ENCODE peak calls at places on chromosomes 13 and 19, in five cellular contexts. One of them, this sample, is unnamed.

GRCh38 chr13:94160875-94161274 is 318.6 kb downstream of the DCT start:
- DNase-seq in IMR-90: no peak
- DNase-seq in lower leg skin: no peak
- DNase-seq in Peyer's patch: no peak
- DNase-seq in ovary: no peak
- DNase-seq in this sample: no peak

GRCh38 chr13:58999851-59000250 is 1163.9 kb downstream of the DIAPH3 start:
- DNase-seq in IMR-90: no peak
- DNase-seq in Peyer's patch: no peak
- DNase-seq in ovary: no peak
- DNase-seq in lower leg skin: no peak
- DNase-seq in this sample: no peak

GRCh38 chr19:35330475-35330874 is 1.5 kb downstream of the CD22 start:
- DNase-seq in lower leg skin: no peak
- DNase-seq in Peyer's patch: peak
- DNase-seq in ovary: no peak
- DNase-seq in IMR-90: no peak
- DNase-seq in this sample: no peak

GRCh38 chr13:104382941-104383340 is 1316.7 kb upstream of the SLC10A2 start:
- DNase-seq in IMR-90: peak
- DNase-seq in lower leg skin: no peak
- DNase-seq in Peyer's patch: no peak
- DNase-seq in ovary: no peak
- DNase-seq in this sample: no peak

GRCh38 chr19:13530720-13531119 is 24.4 kb upstream of the CACNA1A start:
- DNase-seq in lower leg skin: no peak
- DNase-seq in IMR-90: no peak
- DNase-seq in ovary: no peak
- DNase-seq in Peyer's patch: no peak
- DNase-seq in this sample: no peak

GRCh38 chr13:41458187-41458938 is 1.0 kb downstream of the RGCC start:
- DNase-seq in IMR-90: peak
- DNase-seq in lower leg skin: no peak
- DNase-seq in ovary: no peak
- DNase-seq in Peyer's patch: peak
- DNase-seq in this sample: peak

GRCh38 chr13:94726425-94726824 is 14.1 kb upstream of the SOX21 start:
- DNase-seq in lower leg skin: no peak
- DNase-seq in Peyer's patch: no peak
- DNase-seq in ovary: no peak
- DNase-seq in IMR-90: no peak
- DNase-seq in this sample: no peak

GRCh38 chr19:43432866-43433673 is 18.4 kb downstream of the TEX101 start:
- DNase-seq in IMR-90: peak
- DNase-seq in ovary: no peak
- DNase-seq in Peyer's patch: peak
- DNase-seq in lower leg skin: peak
- DNase-seq in this sample: peak

GRCh38 chr13:80050252-80050651 is 290.7 kb downstream of the SPRY2 start:
- DNase-seq in ovary: no peak
- DNase-seq in lower leg skin: no peak
- DNase-seq in Peyer's patch: no peak
- DNase-seq in IMR-90: peak
- DNase-seq in this sample: no peak

GRCh38 chr19:2047076-2047448 is 4.0 kb downstream of the MKNK2 start:
- DNase-seq in lower leg skin: no peak
- DNase-seq in ovary: no peak
- DNase-seq in Peyer's patch: no peak
- DNase-seq in IMR-90: no peak
- DNase-seq in this sample: no peak

GRCh38 chr19:1663854-1664253 is 11.4 kb upstream of the TCF3 start:
- DNase-seq in Peyer's patch: no peak
- DNase-seq in ovary: no peak
- DNase-seq in IMR-90: no peak
- DNase-seq in lower leg skin: no peak
- DNase-seq in this sample: no peak

GRCh38 chr19:48539503-48540096 is 12.4 kb upstream of the SULT2B1 start:
- DNase-seq in Peyer's patch: peak
- DNase-seq in ovary: no peak
- DNase-seq in IMR-90: peak
- DNase-seq in lower leg skin: no peak
- DNase-seq in this sample: no peak

GRCh38 chr13:37884674-37885073 is 15.1 kb upstream of the TRPC4 start:
- DNase-seq in IMR-90: no peak
- DNase-seq in Peyer's patch: no peak
- DNase-seq in ovary: no peak
- DNase-seq in lower leg skin: no peak
- DNase-seq in this sample: no peak

GRCh38 chr13:27016871-27017270 is 154.7 kb downstream of the USP12 start:
- DNase-seq in IMR-90: no peak
- DNase-seq in lower leg skin: peak
- DNase-seq in ovary: no peak
- DNase-seq in Peyer's patch: peak
- DNase-seq in this sample: peak

GRCh38 chr19:32129141-32129540 is 216.3 kb upstream of the ZNF507 start:
- DNase-seq in ovary: no peak
- DNase-seq in lower leg skin: no peak
- DNase-seq in IMR-90: no peak
- DNase-seq in Peyer's patch: no peak
- DNase-seq in this sample: no peak

GRCh38 chr13:110756268-110756667 is 42.8 kb downstream of the ING1 start:
- DNase-seq in ovary: no peak
- DNase-seq in Peyer's patch: no peak
- DNase-seq in IMR-90: peak
- DNase-seq in lower leg skin: no peak
- DNase-seq in this sample: no peak

GRCh38 chr19:41932259-41933130 is 4.2 kb upstream of the ERFL start:
- DNase-seq in IMR-90: no peak
- DNase-seq in lower leg skin: no peak
- DNase-seq in ovary: no peak
- DNase-seq in Peyer's patch: no peak
- DNase-seq in this sample: no peak

GRCh38 chr19:18538115-18538514 is 5.3 kb downstream of the FKBP8 start:
- DNase-seq in ovary: no peak
- DNase-seq in Peyer's patch: no peak
- DNase-seq in lower leg skin: no peak
- DNase-seq in IMR-90: no peak
- DNase-seq in this sample: no peak

GRCh38 chr13:76758738-76759137 is 127.5 kb downstream of the KCTD12 start:
- DNase-seq in IMR-90: no peak
- DNase-seq in Peyer's patch: no peak
- DNase-seq in lower leg skin: no peak
- DNase-seq in ovary: no peak
- DNase-seq in this sample: no peak

GRCh38 chr19:18216789-18217188 is 9.4 kb downstream of the PDE4C start:
- DNase-seq in lower leg skin: no peak
- DNase-seq in ovary: no peak
- DNase-seq in IMR-90: no peak
- DNase-seq in Peyer's patch: no peak
- DNase-seq in this sample: no peak

GRCh38 chr13:23743269-23743668 is 145.9 kb downstream of the MIPEP start:
- DNase-seq in Peyer's patch: no peak
- DNase-seq in ovary: no peak
- DNase-seq in IMR-90: no peak
- DNase-seq in lower leg skin: no peak
- DNase-seq in this sample: no peak

GRCh38 chr13:98510156-98510509 is 66.8 kb downstream of the STK24 start:
- DNase-seq in Peyer's patch: no peak
- DNase-seq in lower leg skin: no peak
- DNase-seq in IMR-90: no peak
- DNase-seq in ovary: no peak
- DNase-seq in this sample: no peak

GRCh38 chr13:37046062-37046461 is 13.4 kb downstream of the SUPT20H start:
- DNase-seq in ovary: no peak
- DNase-seq in IMR-90: no peak
- DNase-seq in Peyer's patch: no peak
- DNase-seq in lower leg skin: no peak
- DNase-seq in this sample: no peak

GRCh38 chr13:97257800-97258799 is 36.0 kb downstream of the MBNL2 start:
- DNase-seq in ovary: no peak
- DNase-seq in lower leg skin: peak
- DNase-seq in Peyer's patch: no peak
- DNase-seq in IMR-90: peak
- DNase-seq in this sample: peak

GRCh38 chr13:79631260-79631659 is 150.3 kb downstream of the NDFIP2 start:
- DNase-seq in Peyer's patch: no peak
- DNase-seq in IMR-90: peak
- DNase-seq in ovary: no peak
- DNase-seq in lower leg skin: no peak
- DNase-seq in this sample: no peak

GRCh38 chr13:75365724-75366173 is 116.2 kb downstream of the TBC1D4 start:
- DNase-seq in lower leg skin: no peak
- DNase-seq in Peyer's patch: no peak
- DNase-seq in IMR-90: peak
- DNase-seq in ovary: no peak
- DNase-seq in this sample: no peak

GRCh38 chr13:89862691-89863036 is 1484.8 kb upstream of the MIR17HG start:
- DNase-seq in Peyer's patch: no peak
- DNase-seq in lower leg skin: no peak
- DNase-seq in IMR-90: no peak
- DNase-seq in ovary: no peak
- DNase-seq in this sample: no peak

GRCh38 chr19:42628411-42629135 is 33.8 kb upstream of the CEACAM8 start:
- DNase-seq in ovary: no peak
- DNase-seq in Peyer's patch: no peak
- DNase-seq in lower leg skin: no peak
- DNase-seq in IMR-90: no peak
- DNase-seq in this sample: no peak

GRCh38 chr19:58040751-58041525 is 7.1 kb downstream of the ZSCAN1 start:
- DNase-seq in Peyer's patch: no peak
- DNase-seq in lower leg skin: no peak
- DNase-seq in IMR-90: no peak
- DNase-seq in ovary: no peak
- DNase-seq in this sample: no peak

GRCh38 chr13:61413572-61413971 is 2.1 kb downstream of the PCDH20 start:
- DNase-seq in lower leg skin: peak
- DNase-seq in ovary: no peak
- DNase-seq in Peyer's patch: no peak
- DNase-seq in IMR-90: no peak
- DNase-seq in this sample: no peak

GRCh38 chr13:23609414-23610186 is 39.4 kb downstream of the TNFRSF19 start:
- DNase-seq in ovary: peak
- DNase-seq in lower leg skin: no peak
- DNase-seq in IMR-90: peak
- DNase-seq in Peyer's patch: no peak
- DNase-seq in this sample: peak

GRCh38 chr19:926595-927043 is 784 bp downstream of the ARID3A start:
- DNase-seq in Peyer's patch: peak
- DNase-seq in IMR-90: no peak
- DNase-seq in ovary: peak
- DNase-seq in lower leg skin: no peak
- DNase-seq in this sample: peak

GRCh38 chr19:10891360-10892108 is 20.2 kb downstream of the CARM1 start:
- DNase-seq in IMR-90: no peak
- DNase-seq in ovary: peak
- DNase-seq in Peyer's patch: peak
- DNase-seq in lower leg skin: no peak
- DNase-seq in this sample: no peak
- TF ChIP-seq POLR2A in IMR-90: no peak
- TF ChIP-seq POLR2A in ovary: no peak
- TF ChIP-seq POLR2A in Peyer's patch: peak
- TF ChIP-seq POLR2A in lower leg skin: no peak
- TF ChIP-seq POLR2A in this sample: no peak

DNA sequence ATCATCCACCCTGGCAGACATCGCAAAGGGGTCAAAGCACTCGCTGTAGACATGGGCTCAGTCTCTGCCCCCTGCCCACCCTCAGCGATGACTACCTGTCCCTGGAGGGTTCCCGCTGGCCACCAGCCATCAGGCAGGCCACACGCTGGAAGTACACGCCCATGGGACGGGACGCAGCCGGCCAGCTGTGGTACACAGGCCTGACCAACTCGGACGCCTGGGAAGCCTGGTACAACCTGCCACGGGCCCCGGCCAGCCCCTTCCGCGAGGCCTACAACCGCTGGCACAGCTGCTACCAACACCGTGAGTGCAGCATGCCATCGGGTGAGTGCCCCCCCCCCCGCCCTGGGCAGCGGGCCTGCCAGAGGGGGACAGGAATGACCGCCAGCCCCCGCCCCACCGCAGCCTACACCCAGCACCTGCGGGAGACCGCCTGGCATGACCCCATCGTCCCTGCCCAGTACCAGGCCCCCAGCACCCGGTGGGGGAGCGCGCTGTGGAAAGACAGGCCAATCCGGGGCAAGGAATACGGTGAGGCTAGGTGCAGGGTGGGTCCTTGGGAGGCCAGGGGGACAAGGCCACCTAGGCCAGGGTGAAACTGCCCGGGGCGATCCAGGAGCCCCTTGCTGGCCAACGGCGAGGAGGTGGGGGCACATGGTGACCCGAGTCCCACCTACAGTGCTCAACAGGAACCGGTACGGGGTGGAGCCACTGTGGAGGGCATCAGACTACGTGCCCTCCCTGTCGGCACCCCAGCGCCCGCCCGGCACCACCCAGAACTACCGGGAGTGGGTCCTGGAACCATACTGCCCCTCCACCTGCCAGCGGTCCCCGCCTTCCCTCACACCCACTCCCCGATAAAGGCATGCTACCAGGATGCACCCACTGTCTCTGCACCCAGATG is 4.4 kb downstream of the TEKTIP1 start:
- DNase-seq in ovary: no peak
- DNase-seq in Peyer's patch: no peak
- DNase-seq in lower leg skin: no peak
- DNase-seq in IMR-90: no peak
- DNase-seq in this sample: no peak
- TF ChIP-seq POLR2A in ovary: no peak
- TF ChIP-seq POLR2A in Peyer's patch: no peak
- TF ChIP-seq POLR2A in lower leg skin: no peak
- TF ChIP-seq POLR2A in IMR-90: no peak
- TF ChIP-seq POLR2A in this sample: no peak

DNA sequence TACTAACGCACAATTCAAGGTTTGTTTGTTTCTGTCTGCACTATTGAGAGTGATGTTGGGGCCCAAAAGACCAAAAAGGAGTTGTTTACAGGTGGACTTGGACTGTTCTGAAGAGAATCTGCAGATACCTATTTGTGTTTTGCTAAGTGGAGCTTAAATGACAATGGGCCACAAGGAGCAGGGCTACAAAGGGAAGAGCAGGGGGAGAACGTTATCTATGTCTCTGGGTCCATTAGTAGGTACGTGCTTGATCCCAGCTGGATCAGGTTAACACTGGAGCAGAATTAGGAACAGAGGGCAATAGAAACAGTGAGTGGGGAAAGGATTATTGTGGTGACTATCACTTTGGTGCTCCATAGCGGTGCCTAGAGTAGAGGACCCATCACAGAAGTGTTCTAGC is 22.5 kb downstream of the NBEA start:
- DNase-seq in ovary: no peak
- DNase-seq in lower leg skin: no peak
- DNase-seq in Peyer's patch: no peak
- DNase-seq in IMR-90: no peak
- DNase-seq in this sample: no peak
- TF ChIP-seq POLR2A in ovary: no peak
- TF ChIP-seq POLR2A in lower leg skin: no peak
- TF ChIP-seq POLR2A in Peyer's patch: no peak
- TF ChIP-seq POLR2A in IMR-90: no peak
- TF ChIP-seq POLR2A in this sample: no peak

GRCh38 chr19:39841041-39841440 is 5.1 kb downstream of the FBL start:
- DNase-seq in ovary: no peak
- DNase-seq in IMR-90: no peak
- DNase-seq in Peyer's patch: no peak
- DNase-seq in lower leg skin: no peak
- DNase-seq in this sample: no peak
- TF ChIP-seq POLR2A in ovary: no peak
- TF ChIP-seq POLR2A in IMR-90: no peak
- TF ChIP-seq POLR2A in Peyer's patch: no peak
- TF ChIP-seq POLR2A in lower leg skin: no peak
- TF ChIP-seq POLR2A in this sample: no peak

GRCh38 chr19:6126335-6126974 is 9.0 kb upstream of the ACSBG2 start:
- DNase-seq in IMR-90: peak
- DNase-seq in ovary: no peak
- DNase-seq in lower leg skin: no peak
- DNase-seq in Peyer's patch: no peak
- DNase-seq in this sample: peak
- TF ChIP-seq POLR2A in IMR-90: no peak
- TF ChIP-seq POLR2A in ovary: no peak
- TF ChIP-seq POLR2A in lower leg skin: no peak
- TF ChIP-seq POLR2A in Peyer's patch: no peak
- TF ChIP-seq POLR2A in this sample: no peak

This sample was measured in erythroblast.